ENCODE peak calls at places on chromosomes 5 and 9, in five cellular contexts. One of them, this sample, is unnamed. For H3K27me3, the result is how much of the 10 kb centered on the place peaks cover.

GRCh38 chr5:181217805-181218065 is 5.3 kb upstream of the TRIM41 start:
- DNase-seq in AG04450: no peak
- DNase-seq in left lung: no peak
- DNase-seq in psoas muscle: no peak
- DNase-seq in tibial artery: no peak
- DNase-seq in this sample: no peak

GRCh38 chr5:176904276-176904675 is 5.1 kb upstream of the HK3 start:
- DNase-seq in AG04450: no peak
- DNase-seq in left lung: no peak
- DNase-seq in psoas muscle: no peak
- DNase-seq in tibial artery: no peak
- DNase-seq in this sample: no peak

GRCh38 chr5:86152988-86153560 is 464.7 kb upstream of the COX7C start:
- DNase-seq in AG04450: no peak
- DNase-seq in left lung: no peak
- DNase-seq in psoas muscle: no peak
- DNase-seq in tibial artery: no peak
- DNase-seq in this sample: no peak

GRCh38 chr5:142506046-142506445 is 179.8 kb downstream of the FGF1 start:
- DNase-seq in AG04450: no peak
- DNase-seq in left lung: no peak
- DNase-seq in psoas muscle: no peak
- DNase-seq in tibial artery: no peak
- DNase-seq in this sample: no peak

GRCh38 chr5:179112469-179113142 is 52.4 kb downstream of the ZNF354C start:
- DNase-seq in AG04450: no peak
- DNase-seq in left lung: peak
- DNase-seq in psoas muscle: no peak
- DNase-seq in tibial artery: no peak
- DNase-seq in this sample: no peak

GRCh38 chr9:136664000-136664798 is 1.5 kb downstream of the EGFL7 start:
- DNase-seq in AG04450: no peak
- DNase-seq in left lung: no peak
- DNase-seq in psoas muscle: no peak
- DNase-seq in tibial artery: no peak
- DNase-seq in this sample: no peak

GRCh38 chr5:145981612-145982571 is 45.5 kb downstream of the SH3RF2 start:
- DNase-seq in AG04450: no peak
- DNase-seq in left lung: no peak
- DNase-seq in psoas muscle: no peak
- DNase-seq in tibial artery: no peak
- DNase-seq in this sample: no peak

GRCh38 chr5:73540192-73540591 is 25.2 kb downstream of the ANKRA2 start:
- DNase-seq in AG04450: no peak
- DNase-seq in left lung: no peak
- DNase-seq in psoas muscle: no peak
- DNase-seq in tibial artery: no peak
- DNase-seq in this sample: no peak

GRCh38 chr5:176366575-176366894 is 1.2 kb downstream of the ARL10 start:
- DNase-seq in AG04450: no peak
- DNase-seq in left lung: no peak
- DNase-seq in psoas muscle: no peak
- DNase-seq in tibial artery: no peak
- DNase-seq in this sample: no peak

GRCh38 chr5:72693001-72693442 is 123.4 kb upstream of the TNPO1 start:
- DNase-seq in AG04450: no peak
- DNase-seq in left lung: no peak
- DNase-seq in psoas muscle: no peak
- DNase-seq in tibial artery: no peak
- DNase-seq in this sample: no peak

GRCh38 chr5:125109293-125109692 is 362.9 kb upstream of the ZNF608 start:
- DNase-seq in AG04450: no peak
- DNase-seq in left lung: no peak
- DNase-seq in psoas muscle: no peak
- DNase-seq in tibial artery: no peak
- DNase-seq in this sample: no peak

GRCh38 chr9:10875752-10876151 is 262.9 kb upstream of the PTPRD start:
- DNase-seq in AG04450: no peak
- DNase-seq in left lung: no peak
- DNase-seq in psoas muscle: no peak
- DNase-seq in tibial artery: no peak
- DNase-seq in this sample: no peak

GRCh38 chr5:111223086-111223789 is 946 bp upstream of the CAMK4 start:
- DNase-seq in AG04450: no peak
- DNase-seq in left lung: no peak
- DNase-seq in psoas muscle: no peak
- DNase-seq in tibial artery: no peak
- DNase-seq in this sample: no peak

GRCh38 chr9:70232476-70232875 is 26.3 kb upstream of the SMC5 start:
- DNase-seq in AG04450: no peak
- DNase-seq in left lung: no peak
- DNase-seq in psoas muscle: no peak
- DNase-seq in tibial artery: no peak
- DNase-seq in this sample: no peak

GRCh38 chr9:11709567-11709966 is 983.6 kb upstream of the TYRP1 start:
- DNase-seq in AG04450: no peak
- DNase-seq in left lung: no peak
- DNase-seq in psoas muscle: no peak
- DNase-seq in tibial artery: no peak
- DNase-seq in this sample: no peak

GRCh38 chr9:33007755-33008154 is 6.3 kb upstream of the APTX start:
- DNase-seq in AG04450: no peak
- DNase-seq in left lung: no peak
- DNase-seq in psoas muscle: no peak
- DNase-seq in tibial artery: no peak
- DNase-seq in this sample: no peak

GRCh38 chr5:15620501-15620900 is 120.5 kb downstream of the FBXL7 start:
- DNase-seq in AG04450: no peak
- DNase-seq in left lung: no peak
- DNase-seq in psoas muscle: no peak
- DNase-seq in tibial artery: peak
- DNase-seq in this sample: no peak

GRCh38 chr5:56313596-56313995 is 80.5 kb upstream of the ANKRD55 start:
- DNase-seq in AG04450: no peak
- DNase-seq in left lung: no peak
- DNase-seq in psoas muscle: no peak
- DNase-seq in tibial artery: no peak
- DNase-seq in this sample: no peak

GRCh38 chr9:135889564-135890189 is 17.7 kb downstream of the CAMSAP1 start:
- DNase-seq in AG04450: no peak
- DNase-seq in left lung: no peak
- DNase-seq in psoas muscle: no peak
- DNase-seq in tibial artery: no peak
- DNase-seq in this sample: no peak

GRCh38 chr5:170633235-170634041 is 129.6 kb downstream of the KCNIP1 start:
- DNase-seq in AG04450: peak
- DNase-seq in left lung: no peak
- DNase-seq in psoas muscle: peak
- DNase-seq in tibial artery: peak
- DNase-seq in this sample: peak

GRCh38 chr9:72960446-72960845 is 7.6 kb upstream of the ALDH1A1 start:
- DNase-seq in AG04450: no peak
- DNase-seq in left lung: no peak
- DNase-seq in psoas muscle: no peak
- DNase-seq in tibial artery: no peak
- DNase-seq in this sample: no peak

GRCh38 chr5:179344301-179345178 is 721 bp downstream of the ADAMTS2 start:
- DNase-seq in AG04450: no peak
- DNase-seq in left lung: peak
- DNase-seq in psoas muscle: no peak
- DNase-seq in tibial artery: no peak
- DNase-seq in this sample: no peak

GRCh38 chr5:158701406-158702177 is 398.1 kb downstream of the EBF1 start:
- DNase-seq in AG04450: no peak
- DNase-seq in left lung: no peak
- DNase-seq in psoas muscle: no peak
- DNase-seq in tibial artery: peak
- DNase-seq in this sample: no peak

GRCh38 chr5:68046445-68046844 is 169.1 kb upstream of the PIK3R1 start:
- DNase-seq in AG04450: peak
- DNase-seq in left lung: no peak
- DNase-seq in psoas muscle: no peak
- DNase-seq in tibial artery: peak
- DNase-seq in this sample: no peak

GRCh38 chr5:56212127-56212879 is 20.8 kb downstream of the ANKRD55 start:
- DNase-seq in AG04450: no peak
- DNase-seq in left lung: no peak
- DNase-seq in psoas muscle: no peak
- DNase-seq in tibial artery: no peak
- DNase-seq in this sample: no peak

GRCh38 chr5:66224273-66224672 is 80.2 kb downstream of the SREK1 start:
- DNase-seq in AG04450: no peak
- DNase-seq in left lung: no peak
- DNase-seq in psoas muscle: no peak
- DNase-seq in tibial artery: no peak
- DNase-seq in this sample: no peak

GRCh38 chr9:5869315-5870019 is 21.2 kb upstream of the MLANA start:
- DNase-seq in AG04450: no peak
- DNase-seq in left lung: no peak
- DNase-seq in psoas muscle: no peak
- DNase-seq in tibial artery: no peak
- DNase-seq in this sample: no peak

GRCh38 chr9:129258823-129259301 is 80.8 kb upstream of the IER5L start:
- DNase-seq in AG04450: no peak
- DNase-seq in left lung: no peak
- DNase-seq in psoas muscle: peak
- DNase-seq in tibial artery: no peak
- DNase-seq in this sample: no peak
- H3K4me3 ChIP-seq in AG04450: peak
- H3K4me3 ChIP-seq in left lung: peak
- H3K4me3 ChIP-seq in psoas muscle: peak
- H3K4me3 ChIP-seq in tibial artery: peak
- H3K4me3 ChIP-seq in this sample: no peak

DNA sequence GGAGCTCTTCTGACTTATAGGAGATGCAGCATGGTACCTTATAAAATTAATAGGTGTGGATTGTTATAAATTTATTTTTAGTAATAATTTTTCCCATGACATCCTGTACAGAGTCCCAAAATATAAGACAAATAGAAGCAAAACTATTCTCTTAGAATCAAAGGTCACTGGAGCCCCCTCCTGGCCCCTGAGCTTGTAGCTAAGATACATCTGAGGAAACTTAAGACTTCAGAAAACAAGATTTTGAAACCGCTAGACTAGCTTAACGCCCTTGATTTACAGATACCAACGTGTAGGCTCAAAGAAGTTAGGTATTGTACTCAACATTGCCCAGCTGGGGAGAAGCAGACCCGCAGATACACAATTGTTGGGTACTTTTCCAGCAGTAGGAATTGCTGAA is 45.7 kb upstream of the KCNN2 start:
- DNase-seq in AG04450: no peak
- DNase-seq in left lung: no peak
- DNase-seq in psoas muscle: no peak
- DNase-seq in tibial artery: no peak
- DNase-seq in this sample: no peak
- TF ChIP-seq CTCF in AG04450: peak
- TF ChIP-seq CTCF in left lung: no peak
- TF ChIP-seq CTCF in psoas muscle: no peak
- TF ChIP-seq CTCF in tibial artery: no peak
- TF ChIP-seq CTCF in this sample: no peak

GRCh38 chr9:107782381-107782780 is 292.8 kb upstream of the KLF4 start:
- DNase-seq in AG04450: peak
- DNase-seq in left lung: no peak
- DNase-seq in psoas muscle: no peak
- DNase-seq in tibial artery: no peak
- DNase-seq in this sample: no peak
- H3K27me3 ChIP-seq in AG04450: under half
- H3K27me3 ChIP-seq in left lung: under half
- H3K27me3 ChIP-seq in psoas muscle: under half
- H3K27me3 ChIP-seq in tibial artery: under half
- H3K27me3 ChIP-seq in this sample: under half

GRCh38 chr5:1874348-1874747 is 8.4 kb downstream of the IRX4 start:
- DNase-seq in AG04450: no peak
- DNase-seq in left lung: no peak
- DNase-seq in psoas muscle: no peak
- DNase-seq in tibial artery: no peak
- DNase-seq in this sample: no peak

GRCh38 chr5:1875481-1875842 is 7.3 kb downstream of the IRX4 start:
- DNase-seq in AG04450: no peak
- DNase-seq in left lung: no peak
- DNase-seq in psoas muscle: no peak
- DNase-seq in tibial artery: no peak
- DNase-seq in this sample: no peak

GRCh38 chr5:1873242-1873959 is 9.3 kb downstream of the IRX4 start:
- DNase-seq in AG04450: no peak
- DNase-seq in left lung: no peak
- DNase-seq in psoas muscle: no peak
- DNase-seq in tibial artery: no peak
- DNase-seq in this sample: no peak

GRCh38 chr5:1875843-1876671 is 6.7 kb downstream of the IRX4 start:
- DNase-seq in AG04450: no peak
- DNase-seq in left lung: no peak
- DNase-seq in psoas muscle: no peak
- DNase-seq in tibial artery: no peak
- DNase-seq in this sample: no peak

GRCh38 chr5:1874820-1875219 is 7.9 kb downstream of the IRX4 start:
- DNase-seq in AG04450: no peak
- DNase-seq in left lung: no peak
- DNase-seq in psoas muscle: no peak
- DNase-seq in tibial artery: no peak
- DNase-seq in this sample: no peak
- H3K4me3 ChIP-seq in AG04450: no peak
- H3K4me3 ChIP-seq in left lung: no peak
- H3K4me3 ChIP-seq in psoas muscle: no peak
- H3K4me3 ChIP-seq in tibial artery: no peak
- H3K4me3 ChIP-seq in this sample: no peak

GRCh38 chr9:22452415-22453010 is 5.9 kb downstream of the DMRTA1 start:
- DNase-seq in AG04450: no peak
- DNase-seq in left lung: no peak
- DNase-seq in psoas muscle: no peak
- DNase-seq in tibial artery: peak
- DNase-seq in this sample: no peak

GRCh38 chr9:22446589-22446949 is at the start of gene DMRTA1:
- DNase-seq in AG04450: no peak
- DNase-seq in left lung: peak
- DNase-seq in psoas muscle: peak
- DNase-seq in tibial artery: peak
- DNase-seq in this sample: peak

GRCh38 chr9:22447607-22448305 is 1.1 kb downstream of the DMRTA1 start:
- DNase-seq in AG04450: no peak
- DNase-seq in left lung: no peak
- DNase-seq in psoas muscle: no peak
- DNase-seq in tibial artery: no peak
- DNase-seq in this sample: no peak

GRCh38 chr9:22446950-22447606 is 454 bp downstream of the DMRTA1 start:
- DNase-seq in AG04450: no peak
- DNase-seq in left lung: peak
- DNase-seq in psoas muscle: peak
- DNase-seq in tibial artery: peak
- DNase-seq in this sample: peak
- TF ChIP-seq CTCF in AG04450: peak
- TF ChIP-seq CTCF in left lung: no peak
- TF ChIP-seq CTCF in psoas muscle: peak
- TF ChIP-seq CTCF in tibial artery: no peak
- TF ChIP-seq CTCF in this sample: no peak